ENCODE peak calls at places on chromosomes 3 and 15, in six cellular contexts. Z is A172; N is Daoy; E is activated T-helper 9 cell treated with anti-CD3 and anti-CD28 coated beads, Interleukin-2, amount 50 U/mL, for 16 hours; S is cardiac fibroblast; W is GM10248. D is an unnamed sample.

GRCh38 chr3:24242012-24242698 is 252.5 kb downstream of the THRB start:
- DNase-seq in N (peak), E (no peak), Z (peak), W (no peak), S (peak), D (no peak)

GRCh38 chr15:62977952-62978811 is 64.4 kb upstream of the TPM1 start:
- DNase-seq in Z (peak), W (no peak), N (peak), S (peak), E (no peak), D (no peak)

GRCh38 chr15:75620776-75621536 is 4.6 kb downstream of the SNUPN start:
- DNase-seq in S (peak), E (no peak), N (peak), Z (peak), W (no peak), D (no peak)

GRCh38 chr3:115194461-115194860 is 47.4 kb upstream of the ZBTB20 start:
- DNase-seq in S (peak), E (no peak), W (no peak), Z (no peak), N (no peak), D (no peak)

GRCh38 chr3:162441716-162442115 is 945.1 kb downstream of the OTOL1 start:
- DNase-seq in N (no peak), S (peak), W (no peak), E (no peak), Z (no peak), D (no peak)

GRCh38 chr3:139836656-139837464 is 98.1 kb upstream of the CLSTN2 start:
- DNase-seq in N (no peak), W (no peak), Z (no peak), S (no peak), E (no peak), D (no peak)

GRCh38 chr3:108322352-108322751 is 26.0 kb downstream of the HHLA2 start:
- DNase-seq in Z (no peak), N (no peak), W (no peak), E (no peak), S (peak), D (no peak)

GRCh38 chr3:138137901-138138300 is 5.7 kb upstream of the A4GNT start:
- DNase-seq in Z (no peak), E (no peak), W (no peak), S (no peak), N (no peak), D (no peak)

GRCh38 chr3:52429779-52430415 is 15.0 kb downstream of the SEMA3G start:
- DNase-seq in N (peak), S (peak), W (no peak), Z (peak), E (no peak), D (no peak)

GRCh38 chr3:139202226-139202958 is 141.4 kb upstream of the MRPS22 start:
- DNase-seq in E (no peak), Z (no peak), S (no peak), W (no peak), N (peak), D (peak)

D was measured in DMS 273 treated with DMSO at 0.1 percent for 48 hours.